ENCODE peak calls at places on chromosomes 11 and 22, in five cellular contexts. K is cardiac muscle cell, Q is transverse colon, G is pancreas, A is prostate gland. N is an unnamed sample.

GRCh38 chr11:36609383-36609782 is 11.3 kb upstream of the RAG2 start:
- DNase-seq in K (peak; percentile 2), Q (no peak), G (no peak), A (no peak), N (no peak)

GRCh38 chr11:109015283-109015682 is 350.4 kb downstream of the DDX10 start:
- DNase-seq in K (no peak), Q (no peak), G (no peak), A (no peak), N (no peak)

GRCh38 chr11:87726511-87726910 is 448.7 kb downstream of the RAB38 start:
- DNase-seq in K (no peak), Q (no peak), G (no peak), A (no peak), N (no peak)

GRCh38 chr11:78339483-78339882 is 78.1 kb downstream of the GAB2 start:
- DNase-seq in K (no peak), Q (no peak), G (no peak), A (no peak), N (no peak)

GRCh38 chr11:69964247-69964643 is 113.9 kb upstream of the ANO1 start:
- DNase-seq in K (no peak), Q (no peak), G (no peak), A (no peak), N (no peak)

GRCh38 chr22:49950396-49950994 is 10.1 kb upstream of the PIM3 start:
- DNase-seq in K (no peak), Q (peak; percentile 61), G (no peak), A (no peak), N (no peak)

GRCh38 chr11:65424200-65425104 is 1.9 kb downstream of the NEAT1 start:
- DNase-seq in K (no peak), Q (peak; percentile 69), G (peak; percentile 84), A (no peak), N (peak; percentile 50)

GRCh38 chr11:24093410-24093809 is 403.4 kb upstream of the LUZP2 start:
- DNase-seq in K (no peak), Q (no peak), G (no peak), A (no peak), N (no peak)

GRCh38 chr22:19109198-19110063 is 12.8 kb downstream of the DGCR2 start:
- DNase-seq in K (no peak), Q (peak; percentile 52), G (peak; percentile 41), A (peak; percentile 72), N (no peak)
- H3K27ac ChIP-seq in K (no peak overlapping the region), Q (peak overlapping the region; percentile 32), G (peak overlapping the region; percentile 68), A (peak overlapping the region; percentile 19), N (peak overlapping the region; percentile 27)

GRCh38 chr22:48310740-48311139 is 1516.9 kb downstream of the BRD1 start:
- DNase-seq in K (no peak), Q (no peak), G (no peak), A (no peak), N (no peak)
- H3K9me3 ChIP-seq in K (no peaks in the 10 kb centered on the region), Q (no peaks in the 10 kb centered on the region), G (no peaks in the 10 kb centered on the region), A (no peaks in the 10 kb centered on the region), N (peaks cover 25% of the 10 kb centered on the region)

GRCh38 chr11:93849751-93850584 is 450 bp downstream of the VSTM5 start:
- DNase-seq in K (peak; percentile 38), Q (peak; percentile 65), G (peak; percentile 74), A (no peak), N (peak; percentile 22)
- H3K4me3 ChIP-seq in K (peak overlapping the region; percentile 23), Q (peak overlapping the region; percentile 49), G (peak overlapping the region; percentile 46), A (peak overlapping the region; percentile 31), N (peak overlapping the region; percentile 68)

GRCh38 chr22:45208696-45208992 is 32.0 kb downstream of the KIAA0930 start:
- DNase-seq in K (no peak), Q (no peak), G (no peak), A (no peak), N (no peak)
- H3K27ac ChIP-seq in K (no peak overlapping the region), Q (no peak overlapping the region), G (no peak overlapping the region), A (peak overlapping the region; percentile 9), N (no peak overlapping the region)

DNA sequence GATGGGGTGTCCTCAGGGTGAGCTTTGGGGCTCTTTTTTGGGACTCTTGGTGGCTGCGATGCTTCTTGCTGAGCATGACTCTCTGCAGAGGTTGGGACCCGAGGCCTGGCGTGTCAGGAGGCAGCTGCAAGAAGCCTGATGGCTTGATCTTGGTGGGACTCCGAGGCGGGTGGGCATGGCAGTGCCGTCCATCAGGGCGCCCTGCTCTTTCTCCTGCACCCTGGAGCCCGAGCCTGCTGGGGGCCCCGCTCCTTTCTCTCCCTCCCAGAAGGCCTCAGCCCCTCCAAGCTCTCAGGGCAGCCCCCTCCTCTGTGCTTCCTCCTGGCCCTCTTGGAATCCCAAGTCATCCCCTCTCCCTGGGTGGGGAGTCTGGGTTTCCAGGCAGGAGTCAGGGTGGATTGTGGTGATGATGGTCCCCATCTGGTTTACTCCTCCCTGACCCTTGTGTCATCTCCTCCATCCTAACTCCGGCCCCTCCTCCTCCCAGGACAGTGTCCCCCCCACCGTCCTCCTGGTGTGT is 432.8 kb downstream of the TBC1D22A start:
- DNase-seq in K (no peak), Q (no peak), G (no peak), A (no peak), N (no peak)
- H3K9me3 ChIP-seq in K (no peaks in the 10 kb centered on the region), Q (no peaks in the 10 kb centered on the region), G (no peaks in the 10 kb centered on the region), A (no peaks in the 10 kb centered on the region), N (no peaks in the 10 kb centered on the region)

GRCh38 chr11:128291043-128291442 is 296.3 kb downstream of the ETS1 start:
- DNase-seq in K (no peak), Q (no peak), G (no peak), A (no peak), N (no peak)
- H3K4me3 ChIP-seq in K (no peak overlapping the region), Q (no peak overlapping the region), G (no peak overlapping the region), A (no peak overlapping the region), N (peak overlapping the region; percentile 47)

GRCh38 chr22:29343313-29343805 is 27.9 kb upstream of the RASL10A start:
- DNase-seq in K (peak; percentile 49), Q (no peak), G (peak; percentile 89), A (no peak), N (peak; percentile 73)

GRCh38 chr22:29342177-29342576 is 26.7 kb upstream of the RASL10A start:
- DNase-seq in K (no peak), Q (no peak), G (no peak), A (no peak), N (no peak)

GRCh38 chr22:29344137-29344536 is 28.6 kb upstream of the RASL10A start:
- DNase-seq in K (peak; percentile 55), Q (peak; percentile 45), G (peak; percentile 86), A (peak; percentile 80), N (peak; percentile 78)

GRCh38 chr22:29341849-29342127 is 26.3 kb upstream of the RASL10A start:
- DNase-seq in K (no peak), Q (no peak), G (no peak), A (no peak), N (no peak)

GRCh38 chr22:29342577-29343312 is 27.2 kb upstream of the RASL10A start:
- DNase-seq in K (peak; percentile 64), Q (no peak), G (no peak), A (peak; percentile 46), N (no peak)
- H3K27ac ChIP-seq in K (peak overlapping the region; percentile 65), Q (no peak overlapping the region), G (peak overlapping the region; percentile 63), A (peak overlapping the region; percentile 38), N (peak overlapping the region; percentile 78)

N was measured in left ventricle myocardium inferior.